ENCODE peak calls at places on chromosome 13, in four cellular contexts. V is OCI-LY7, Z is WTC11, H is ELR. P is an unnamed sample.

GRCh38 chr13:50509167-50509566 is 334.3 kb downstream of the DLEU7 start:
- DNase-seq in V (peak), Z (no peak), H (no peak), P (no peak)

GRCh38 chr13:66635526-66635925 is 594.6 kb downstream of the PCDH9 start:
- DNase-seq in V (no peak), Z (no peak), H (peak), P (no peak)

GRCh38 chr13:33014291-33014690 is 1.9 kb upstream of the KL start:
- DNase-seq in V (no peak), Z (no peak), H (no peak), P (no peak)

GRCh38 chr13:73607489-73608156 is 526.6 kb downstream of the KLF12 start:
- DNase-seq in V (no peak), Z (no peak), H (no peak), P (no peak)

GRCh38 chr13:51759240-51759639 is 44.7 kb downstream of the DHRS12 start:
- DNase-seq in V (no peak), Z (no peak), H (peak), P (no peak)

GRCh38 chr13:63614874-63615612 is 2199.4 kb upstream of the PCDH20 start:
- DNase-seq in V (no peak), Z (no peak), H (no peak), P (no peak)

GRCh38 chr13:44918323-44919102 is 70.8 kb downstream of the NUFIP1 start:
- DNase-seq in V (peak), Z (peak), H (peak), P (peak)

GRCh38 chr13:112583592-112584277 is 4.2 kb downstream of the TUBGCP3 start:
- DNase-seq in V (peak), Z (no peak), H (no peak), P (no peak)

GRCh38 chr13:21719463-21719862 is 48.6 kb downstream of the FGF9 start:
- DNase-seq in V (no peak), Z (no peak), H (no peak), P (no peak)

GRCh38 chr13:34223984-34224383 is 406.0 kb downstream of the RFC3 start:
- DNase-seq in V (no peak), Z (no peak), H (peak), P (no peak)

GRCh38 chr13:75600371-75600770 is 35.8 kb upstream of the LMO7 start:
- DNase-seq in V (no peak), Z (no peak), H (no peak), P (no peak)

GRCh38 chr13:23583491-23583890 is 13.3 kb downstream of the TNFRSF19 start:
- DNase-seq in V (no peak), Z (no peak), H (no peak), P (no peak)

GRCh38 chr13:99501952-99502310 is 659 bp downstream of the TM9SF2 start:
- DNase-seq in V (peak), Z (no peak), H (peak), P (peak)

GRCh38 chr13:37109080-37109678 is 3.7 kb upstream of the CSNK1A1L start:
- DNase-seq in V (peak), Z (no peak), H (peak), P (no peak)

GRCh38 chr13:51585234-51585672 is 991 bp downstream of the WDFY2 start:
- DNase-seq in V (peak), Z (no peak), H (peak), P (no peak)

GRCh38 chr13:94480672-94481145 is 1.2 kb upstream of the DCT start:
- DNase-seq in V (no peak), Z (no peak), H (no peak), P (no peak)

GRCh38 chr13:59856281-59856810 is 307.4 kb downstream of the DIAPH3 start:
- DNase-seq in V (no peak), Z (no peak), H (no peak), P (no peak)

GRCh38 chr13:32309312-32309711 is 5.9 kb downstream of the ZAR1L start:
- DNase-seq in V (peak), Z (no peak), H (no peak), P (no peak)

GRCh38 chr13:30045916-30046704 is 195.7 kb upstream of the UBL3 start:
- DNase-seq in V (no peak), Z (no peak), H (peak), P (no peak)

GRCh38 chr13:98977568-98978270 is at the start of gene DOCK9:
- DNase-seq in V (no peak), Z (peak), H (peak), P (peak)

P was measured in nephron progenitor cell.